ENCODE peak calls at places on chromosomes 11 and 22, in five cellular contexts. W, F, Q, P and E are unnamed samples.

GRCh38 chr11:19966435-19966834 is 193.8 kb downstream of the DBX1 start:
- DNase-seq in W (no peak), F (no peak), Q (no peak), P (no peak), E (no peak)

GRCh38 chr22:39658367-39658766 is 87.8 kb downstream of the CACNA1I start:
- DNase-seq in W (no peak), F (no peak), Q (no peak), P (no peak), E (no peak)

GRCh38 chr11:106880121-106880520 is 138.2 kb downstream of the GUCY1A2 start:
- DNase-seq in W (no peak), F (no peak), Q (no peak), P (no peak), E (no peak)

GRCh38 chr22:49235463-49236300 is 592.0 kb downstream of the BRD1 start:
- DNase-seq in W (peak; percentile 37), F (no peak), Q (no peak), P (no peak), E (no peak)

GRCh38 chr22:29309332-29310064 is 3.0 kb downstream of the GAS2L1 start:
- DNase-seq in W (no peak), F (peak; percentile 28), Q (no peak), P (no peak), E (no peak)

GRCh38 chr22:36756746-36757607 is 18.9 kb downstream of the IFT27 start:
- DNase-seq in W (no peak), F (no peak), Q (no peak), P (no peak), E (no peak)

GRCh38 chr11:68007498-68008380 is 2.4 kb upstream of the ALDH3B1 start:
- DNase-seq in W (no peak), F (no peak), Q (no peak), P (no peak), E (no peak)

GRCh38 chr11:16897460-16898061 is 116.7 kb downstream of the PLEKHA7 start:
- DNase-seq in W (peak; percentile 70), F (no peak), Q (no peak), P (no peak), E (no peak)

GRCh38 chr11:2796091-2796490 is 89.5 kb downstream of the CDKN1C start:
- DNase-seq in W (peak; percentile 41), F (no peak), Q (no peak), P (no peak), E (no peak)

GRCh38 chr22:46830841-46831240 is 68.4 kb downstream of the TBC1D22A start:
- DNase-seq in W (peak; percentile 20), F (no peak), Q (no peak), P (no peak), E (no peak)

GRCh38 chr22:29887358-29887757 is 4.4 kb downstream of the MTMR3 start:
- DNase-seq in W (no peak), F (no peak), Q (no peak), P (no peak), E (no peak)

GRCh38 chr11:127733552-127733951 is 733.0 kb upstream of the KIRREL3 start:
- DNase-seq in W (no peak), F (no peak), Q (no peak), P (no peak), E (no peak)

GRCh38 chr11:92955900-92956299 is 13.6 kb upstream of the MTNR1B start:
- DNase-seq in W (no peak), F (no peak), Q (no peak), P (no peak), E (no peak)

GRCh38 chr11:84958295-84958694 is 668.8 kb downstream of the DLG2 start:
- DNase-seq in W (no peak), F (no peak), Q (no peak), P (no peak), E (no peak)

GRCh38 chr11:70825893-70826540 is 426.4 kb downstream of the SHANK2 start:
- DNase-seq in W (no peak), F (no peak), Q (no peak), P (no peak), E (no peak)

GRCh38 chr11:35335226-35335625 is 84.1 kb downstream of the SLC1A2 start:
- DNase-seq in W (no peak), F (no peak), Q (no peak), P (no peak), E (no peak)

GRCh38 chr11:46183819-46184218 is 62.6 kb upstream of the PHF21A start:
- DNase-seq in W (no peak), F (no peak), Q (no peak), P (no peak), E (no peak)
- TF ChIP-seq SRF in W (no peak), F (no peak), Q (no peak), P (no peak), E (no peak)

GRCh38 chr11:134339756-134340155 is 8.0 kb downstream of the GLB1L2 start:
- DNase-seq in W (no peak), F (no peak), Q (no peak), P (no peak), E (no peak)

GRCh38 chr11:134341805-134342571 is 10.2 kb downstream of the GLB1L2 start:
- DNase-seq in W (no peak), F (no peak), Q (no peak), P (no peak), E (no peak)

GRCh38 chr11:134342572-134343340 is 11.0 kb downstream of the GLB1L2 start:
- DNase-seq in W (no peak), F (no peak), Q (no peak), P (no peak), E (no peak)

GRCh38 chr11:134338654-134339053 is 6.9 kb downstream of the GLB1L2 start:
- DNase-seq in W (no peak), F (no peak), Q (no peak), P (no peak), E (no peak)

GRCh38 chr11:134340354-134340964 is 8.7 kb downstream of the GLB1L2 start:
- DNase-seq in W (no peak), F (no peak), Q (no peak), P (no peak), E (no peak)
- TF ChIP-seq SRF in W (no peak), F (no peak), Q (no peak), P (no peak), E (no peak)

GRCh38 chr22:31162015-31162765 is 2.2 kb downstream of the RNF185 start:
- DNase-seq in W (no peak), F (no peak), Q (no peak), P (no peak), E (no peak)

GRCh38 chr22:31155425-31155824 is 4.6 kb upstream of the RNF185 start:
- DNase-seq in W (no peak), F (no peak), Q (no peak), P (no peak), E (no peak)

GRCh38 chr22:31154975-31155374 is 5.0 kb upstream of the RNF185 start:
- DNase-seq in W (no peak), F (no peak), Q (no peak), P (no peak), E (no peak)

GRCh38 chr22:31161386-31161785 is 1.4 kb downstream of the RNF185 start:
- DNase-seq in W (no peak), F (no peak), Q (no peak), P (no peak), E (no peak)

DNA sequence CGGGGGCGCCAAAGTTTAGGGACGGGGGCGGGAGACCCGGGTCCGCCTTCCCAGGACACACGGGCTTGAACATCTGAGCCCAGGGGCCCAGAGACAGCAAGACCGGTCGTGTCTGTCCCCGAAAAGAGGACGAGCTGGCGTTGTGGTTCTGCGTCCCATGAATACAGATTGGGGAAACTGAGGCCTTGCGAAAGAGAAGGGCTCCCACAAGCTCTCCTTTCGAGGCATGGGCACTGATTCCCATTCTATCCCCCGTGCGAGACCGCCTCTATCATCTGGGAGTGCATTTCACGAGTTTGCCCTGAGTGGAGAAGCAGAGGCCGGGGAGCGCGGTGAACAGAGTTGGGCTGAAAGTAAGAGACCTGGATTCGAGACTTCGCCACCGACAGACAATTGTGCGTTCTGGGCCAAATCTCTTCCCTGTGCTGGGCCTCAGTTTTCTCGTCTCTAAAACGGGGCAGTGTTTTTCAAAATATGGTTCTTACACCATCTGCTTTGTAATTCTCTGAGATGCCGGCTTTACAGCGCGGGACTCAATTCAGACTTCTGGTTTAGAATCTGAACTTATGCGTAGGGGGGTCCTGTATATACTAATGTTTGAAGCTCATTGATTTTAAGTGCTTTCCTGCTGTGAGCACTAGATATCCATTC is 471 bp downstream of the RNF185 start:
- DNase-seq in W (peak; percentile 63), F (peak; percentile 17), Q (no peak), P (no peak), E (no peak)
- TF ChIP-seq SRF in W (no peak), F (no peak), Q (no peak), P (no peak), E (no peak)

DNA sequence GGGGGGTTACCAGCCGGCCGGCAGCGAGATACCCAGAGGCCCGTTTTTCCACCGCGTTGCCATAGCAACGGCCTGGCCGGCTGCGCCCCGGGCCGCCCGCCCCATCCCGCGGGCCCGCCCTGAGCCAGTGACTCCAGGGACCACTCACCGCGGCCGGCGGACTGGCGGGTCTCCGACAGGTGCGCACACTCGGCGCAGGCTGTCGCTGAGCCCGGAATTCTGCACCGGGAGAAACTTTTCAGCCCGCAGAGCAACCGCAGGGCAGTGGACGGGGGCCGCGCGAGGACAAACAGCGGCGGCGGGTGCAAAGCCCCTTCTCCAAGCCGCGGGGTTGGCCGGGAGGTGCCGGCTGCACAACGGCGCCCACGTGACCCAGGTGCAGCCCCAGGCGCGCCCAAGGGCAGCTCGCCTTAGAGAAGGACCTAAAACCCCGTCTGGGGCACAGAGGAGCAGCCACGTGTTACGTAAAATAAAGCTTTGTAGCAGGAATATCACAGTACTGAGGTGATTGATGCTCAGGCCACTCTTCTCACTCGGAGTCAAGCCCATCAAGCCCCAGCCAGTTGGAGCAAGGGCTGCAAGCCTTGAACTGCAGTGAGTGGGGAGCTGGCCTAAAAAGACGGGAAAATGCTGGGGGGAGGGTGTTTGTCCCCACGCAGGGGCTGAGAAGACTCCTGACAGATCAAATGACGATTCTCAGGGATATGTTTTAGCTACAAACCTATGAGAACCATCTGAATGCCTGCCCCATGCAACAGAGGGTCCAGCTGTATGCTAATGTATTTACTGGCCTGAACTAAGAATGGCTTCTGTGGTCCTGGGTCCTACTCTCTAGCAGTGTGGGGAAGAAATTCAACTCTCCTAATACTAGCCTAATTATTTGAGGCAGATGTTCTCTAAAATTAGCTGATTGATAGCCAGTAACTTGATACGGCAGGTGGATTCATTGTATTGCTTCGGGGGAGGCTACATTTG is at the start of gene STK33:
- DNase-seq in W (peak; percentile 88), F (peak; percentile 19), Q (no peak), P (peak; percentile 43), E (peak; percentile 34)
- TF ChIP-seq SRF in W (no peak), F (no peak), Q (no peak), P (no peak), E (no peak)

DNA sequence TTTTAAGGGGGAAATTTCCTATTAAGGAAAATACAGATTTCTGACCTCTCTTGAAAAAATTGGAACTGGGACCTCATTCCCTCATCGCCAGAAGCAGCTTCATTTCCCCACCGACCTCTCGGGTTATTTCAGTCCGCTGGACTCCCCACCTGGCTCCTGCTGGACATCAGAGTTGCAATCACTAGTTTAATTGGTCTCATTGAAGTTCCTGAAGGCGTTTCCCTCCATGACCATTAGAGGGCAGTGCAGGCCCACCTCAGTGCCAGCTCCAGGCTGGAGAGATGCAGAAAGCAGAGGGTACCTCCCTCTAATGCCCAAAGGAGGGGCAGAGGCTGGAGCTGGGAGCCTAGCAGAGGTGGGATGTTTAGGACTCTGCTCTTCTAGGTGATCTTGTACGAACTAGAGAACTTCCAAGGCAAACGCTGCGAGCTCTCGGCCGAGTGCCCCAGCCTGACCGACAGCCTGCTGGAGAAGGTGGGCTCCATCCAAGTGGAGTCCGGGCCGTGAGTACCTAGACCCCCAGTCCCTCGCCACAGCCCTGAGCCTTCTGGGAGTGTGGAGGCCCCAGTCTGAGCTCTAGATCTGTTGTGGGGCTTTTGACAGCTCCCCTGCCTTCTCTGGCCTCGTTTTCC is 2.7 kb downstream of the CRYBB3 start:
- DNase-seq in W (peak; percentile 89), F (peak; percentile 62), Q (peak; percentile 8), P (peak; percentile 59), E (peak; percentile 29)
- TF ChIP-seq SRF in W (no peak), F (no peak), Q (no peak), P (no peak), E (no peak)